ENCODE peak calls at places on chromosomes 1 and 21, in eight cellular contexts. O is stomach, X is prostate gland, I is sigmoid colon, K is BJ, P is tibial artery, U is osteoblast, Z is AG04450. Q is an unnamed sample.

GRCh38 chr1:208265127-208265469 is 20.9 kb upstream of the PLXNA2 start:
- DNase-seq in P (no peak), I (no peak), O (no peak), K (no peak), Z (no peak), U (no peak), X (no peak), Q (no peak)

GRCh38 chr21:39004776-39005605 is 178.3 kb downstream of the PSMG1 start:
- DNase-seq in U (no peak), I (peak; percentile 87), X (no peak), P (peak; percentile 73), O (peak; percentile 35), Z (no peak), K (no peak), Q (no peak)

GRCh38 chr1:248841702-248842395 is 3.8 kb downstream of the ZNF672 start:
- DNase-seq in O (no peak), K (no peak), X (no peak), Z (no peak), U (peak; percentile 79), I (no peak), P (peak; percentile 50), Q (no peak)

GRCh38 chr1:91015358-91015780 is 6.5 kb downstream of the ZNF644 start:
- DNase-seq in P (no peak), U (no peak), K (no peak), X (no peak), O (no peak), I (no peak), Z (no peak), Q (peak; percentile 33)

GRCh38 chr1:7447093-7447492 is 324.0 kb upstream of the VAMP3 start:
- DNase-seq in Z (no peak), X (no peak), O (no peak), U (no peak), I (no peak), P (no peak), K (no peak), Q (no peak)

GRCh38 chr21:25214676-25215075 is 392.6 kb downstream of the MRPL39 start:
- DNase-seq in K (no peak), I (no peak), X (no peak), Z (no peak), O (no peak), P (no peak), U (no peak), Q (no peak)

GRCh38 chr21:31298618-31299269 is 45.3 kb downstream of the TIAM1 start:
- DNase-seq in P (no peak), K (no peak), X (no peak), O (no peak), I (no peak), Z (no peak), U (no peak), Q (no peak)

GRCh38 chr1:22315315-22316078 is 136.2 kb upstream of the ZBTB40 start:
- DNase-seq in I (no peak), X (no peak), U (no peak), K (no peak), P (no peak), O (no peak), Z (no peak), Q (no peak)

GRCh38 chr1:43304287-43304615 is 3.5 kb downstream of the TIE1 start:
- DNase-seq in X (no peak), P (no peak), K (no peak), Z (no peak), U (no peak), I (peak; percentile 44), O (no peak), Q (no peak)

GRCh38 chr1:8202182-8202905 is 115.6 kb upstream of the SLC45A1 start:
- DNase-seq in I (peak; percentile 95), O (peak; percentile 70), K (peak; percentile 45), P (peak; percentile 83), U (peak; percentile 97), X (peak; percentile 75), Z (peak; percentile 70), Q (peak; percentile 89)

GRCh38 chr21:34834852-34835501 is 166.2 kb downstream of the CLIC6 start:
- DNase-seq in X (no peak), Z (no peak), I (no peak), U (no peak), K (no peak), O (no peak), P (no peak), Q (no peak)

GRCh38 chr1:101235696-101236545 is 898 bp upstream of the S1PR1 start:
- DNase-seq in K (no peak), U (peak; percentile 57), I (peak; percentile 72), X (peak; percentile 28), P (peak; percentile 41), O (peak; percentile 35), Z (no peak), Q (peak; percentile 33)

GRCh38 chr1:160726498-160727391 is 12.3 kb upstream of the SLAMF7 start:
- DNase-seq in I (no peak), U (peak; percentile 47), K (no peak), X (peak; percentile 68), Z (peak; percentile 15), O (peak; percentile 63), P (peak; percentile 24), Q (peak; percentile 51)

GRCh38 chr1:162554258-162554657 is 7.3 kb upstream of the UAP1 start:
- DNase-seq in K (peak; percentile 46), P (no peak), X (no peak), O (no peak), Z (no peak), U (peak; percentile 69), I (peak; percentile 54), Q (no peak)

GRCh38 chr1:113372546-113372945 is 17.8 kb upstream of the MAGI3 start:
- DNase-seq in I (no peak), K (no peak), U (no peak), X (no peak), P (no peak), O (no peak), Z (no peak), Q (no peak)

GRCh38 chr1:113369715-113370114 is 20.6 kb upstream of the MAGI3 start:
- DNase-seq in O (no peak), I (no peak), Z (no peak), X (no peak), K (no peak), U (no peak), P (no peak), Q (no peak)

GRCh38 chr1:113370868-113371267 is 19.4 kb upstream of the MAGI3 start:
- DNase-seq in K (no peak), Z (no peak), I (no peak), X (no peak), O (no peak), P (no peak), U (no peak), Q (no peak)

GRCh38 chr1:113373644-113374043 is 16.7 kb upstream of the MAGI3 start:
- DNase-seq in I (no peak), X (no peak), U (no peak), P (no peak), Z (no peak), K (no peak), O (no peak), Q (no peak)

GRCh38 chr1:113369040-113369439 is 21.3 kb upstream of the MAGI3 start:
- DNase-seq in Z (no peak), P (no peak), I (no peak), O (no peak), K (no peak), U (no peak), X (no peak), Q (no peak)
- H3K4me3 ChIP-seq in Z (no peak overlapping the region), P (no peak overlapping the region), I (no peak overlapping the region), O (no peak overlapping the region), K (no peak overlapping the region), U (no peak overlapping the region), X (no peak overlapping the region), Q (no peak overlapping the region)

DNA sequence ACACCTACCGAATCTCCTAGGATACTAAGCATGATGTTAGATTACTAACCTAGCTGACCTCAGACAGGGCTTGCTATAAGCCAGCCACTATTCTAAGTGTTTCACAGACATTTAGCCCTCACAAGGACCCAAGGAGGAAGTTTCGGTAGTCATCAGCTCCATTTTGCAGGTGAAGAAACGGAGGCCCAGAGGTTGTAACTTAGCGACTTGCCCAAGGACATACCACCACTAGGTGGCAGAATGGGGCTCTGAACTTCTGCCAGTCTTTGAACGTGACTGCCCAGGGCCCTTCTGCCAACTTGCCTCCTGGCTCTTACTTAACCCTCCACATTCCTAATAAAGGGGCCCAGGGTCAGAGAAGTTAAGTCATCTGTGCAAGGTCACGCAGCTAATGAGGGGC is 283.5 kb downstream of the C1orf94 start:
- DNase-seq in O (peak; percentile 33), I (no peak), K (no peak), Z (no peak), U (no peak), P (no peak), X (no peak), Q (peak; percentile 9)
- TF ChIP-seq CTCF in O (peak; percentile 14), I (peak; percentile 13), K (peak; percentile 28), Z (peak; percentile 46), U (no peak), P (no peak), X (peak; percentile 30), Q (peak; percentile 70)

GRCh38 chr1:235325139-235325538 is 2.8 kb downstream of the ARID4B start:
- DNase-seq in Z (no peak), K (no peak), O (no peak), X (no peak), I (no peak), P (no peak), U (no peak), Q (no peak)
- H3K4me3 ChIP-seq in Z (peak overlapping the region; percentile 23), K (no peak overlapping the region), O (peak overlapping the region; percentile 93), X (no peak overlapping the region), I (no peak overlapping the region), P (peak overlapping the region; percentile 4), U (peak overlapping the region; percentile 90), Q (peak overlapping the region; percentile 89)

GRCh38 chr1:196896355-196896754 is 8.5 kb downstream of the CFHR4 start:
- DNase-seq in U (no peak), P (no peak), Z (no peak), X (no peak), K (no peak), O (no peak), I (no peak), Q (no peak)

GRCh38 chr1:196902344-196902743 is 14.5 kb downstream of the CFHR4 start:
- DNase-seq in K (no peak), U (no peak), X (no peak), Z (no peak), P (no peak), I (no peak), O (no peak), Q (no peak)

DNA sequence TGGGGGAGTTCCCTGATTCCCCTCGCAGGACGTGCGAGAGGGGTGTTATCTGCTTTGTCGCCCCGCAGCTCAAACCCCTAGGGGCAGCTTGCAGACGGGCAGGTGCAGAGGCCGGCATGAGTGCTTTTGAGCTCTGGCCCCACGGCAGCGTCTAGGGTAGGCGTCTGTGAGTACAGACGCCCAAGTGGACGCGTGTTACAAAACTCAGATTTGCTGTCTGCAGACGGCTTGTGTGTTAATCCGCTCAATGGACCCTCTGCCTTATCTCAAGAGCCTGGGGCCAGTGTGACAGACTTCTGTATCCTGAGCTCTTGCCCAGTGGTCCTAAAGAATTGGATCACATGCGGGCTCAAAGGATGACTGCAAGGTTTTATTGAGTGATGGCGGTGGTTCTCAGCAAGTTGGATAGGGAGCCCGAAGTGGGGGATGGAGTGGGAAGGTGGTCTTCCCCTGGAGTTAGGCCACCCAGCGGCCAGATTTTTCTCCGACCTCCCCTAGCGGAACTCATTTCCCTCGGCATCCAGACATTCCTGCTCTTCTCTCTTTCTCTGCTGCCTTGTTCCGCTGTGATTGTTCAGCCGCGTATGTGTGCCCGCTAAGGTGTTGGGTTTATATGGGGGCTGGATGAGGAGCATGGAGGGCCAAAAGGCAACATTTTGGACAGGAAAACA is 9.4 kb downstream of the CFHR4 start:
- DNase-seq in K (no peak), U (no peak), Z (no peak), X (no peak), O (no peak), I (no peak), P (no peak), Q (no peak)
- TF ChIP-seq CTCF in K (no peak), U (no peak), Z (peak; percentile 6), X (no peak), O (no peak), I (no peak), P (no peak), Q (no peak)